ENCODE peak calls at places on chromosomes 7 and 10, in eight cellular contexts. M is CD8-positive, alpha-beta T cell; W is cardiac muscle cell; U is fibroblast of lung; S is breast epithelium; K is left lung; C is WERI-Rb-1; N is SK-N-MC. Z is an unnamed sample. For H3K9me3, the result is how much of the 10 kb centered on the place peaks cover.

GRCh38 chr7:78777844-78778243 is 675.6 kb downstream of the MAGI2 start:
- DNase-seq in M (no peak), U (no peak), K (no peak), W (no peak), S (no peak), C (no peak), N (no peak), Z (no peak)

GRCh38 chr7:159125944-159126248 is 18.8 kb downstream of the VIPR2 start:
- DNase-seq in W (no peak), N (no peak), U (no peak), M (no peak), S (no peak), K (no peak), C (no peak), Z (no peak)

GRCh38 chr10:108112218-108112617 is 947.7 kb upstream of the SORCS1 start:
- DNase-seq in W (no peak), M (no peak), C (no peak), U (no peak), S (no peak), K (no peak), N (no peak), Z (no peak)

GRCh38 chr10:132257271-132257670 is 50.5 kb downstream of the STK32C start:
- DNase-seq in S (no peak), U (peak), W (no peak), N (no peak), M (no peak), C (no peak), K (no peak), Z (no peak)

GRCh38 chr7:11104578-11104977 is 130.9 kb downstream of the PHF14 start:
- DNase-seq in M (no peak), N (no peak), K (no peak), W (no peak), C (no peak), U (no peak), S (no peak), Z (no peak)

GRCh38 chr7:34451923-34452322 is 206.1 kb upstream of the NPSR1 start:
- DNase-seq in K (no peak), U (peak), S (no peak), C (no peak), M (no peak), N (no peak), W (no peak), Z (no peak)

GRCh38 chr10:127889605-127890195 is 3.0 kb downstream of the CLRN3 start:
- DNase-seq in N (no peak), U (peak), C (no peak), M (no peak), K (no peak), S (no peak), W (no peak), Z (no peak)

GRCh38 chr7:41640487-41640886 is 62.4 kb downstream of the INHBA start:
- DNase-seq in S (no peak), M (no peak), K (no peak), W (no peak), C (no peak), N (no peak), U (no peak), Z (no peak)

GRCh38 chr10:73867871-73868631 is 6.3 kb downstream of the CAMK2G start:
- DNase-seq in W (peak), N (no peak), U (no peak), C (no peak), M (no peak), K (no peak), S (no peak), Z (no peak)

GRCh38 chr10:8485032-8485431 is 430.5 kb downstream of the GATA3 start:
- DNase-seq in U (no peak), M (no peak), K (no peak), N (no peak), S (no peak), C (no peak), W (no peak), Z (no peak)

GRCh38 chr10:108521827-108522503 is 1357.5 kb upstream of the SORCS1 start:
- DNase-seq in C (no peak), W (no peak), S (no peak), M (no peak), K (no peak), U (no peak), N (no peak), Z (no peak)

GRCh38 chr7:24971333-24972165 is 8.4 kb downstream of the OSBPL3 start:
- DNase-seq in W (no peak), U (peak), N (no peak), K (no peak), C (peak), S (peak), M (no peak), Z (peak)

GRCh38 chr7:104228442-104228841 is 20.6 kb upstream of the ORC5 start:
- DNase-seq in S (no peak), M (no peak), C (no peak), N (no peak), W (no peak), U (no peak), K (no peak), Z (no peak)

GRCh38 chr10:78187371-78187770 is 153.7 kb downstream of the RPS24 start:
- DNase-seq in C (no peak), K (no peak), W (no peak), U (no peak), N (no peak), S (no peak), M (no peak), Z (no peak)

GRCh38 chr7:104137511-104137910 is 70.3 kb downstream of the ORC5 start:
- DNase-seq in M (no peak), K (peak), C (no peak), U (no peak), N (no peak), S (no peak), W (no peak), Z (no peak)

GRCh38 chr7:20152511-20152910 is 64.7 kb downstream of the MACC1 start:
- DNase-seq in W (no peak), U (no peak), N (no peak), K (no peak), S (no peak), C (no peak), M (no peak), Z (no peak)

GRCh38 chr7:23001610-23002009 is 12.3 kb downstream of the HYCC1 start:
- DNase-seq in S (no peak), W (no peak), K (no peak), C (no peak), M (no peak), N (no peak), U (no peak), Z (no peak)

GRCh38 chr7:134062460-134062859 is 64.7 kb upstream of the LRGUK start:
- DNase-seq in W (peak), N (no peak), U (no peak), K (no peak), M (no peak), S (no peak), C (no peak), Z (no peak)

GRCh38 chr7:141646826-141647480 is 55.0 kb downstream of the DENND11 start:
- DNase-seq in C (no peak), S (no peak), N (no peak), U (no peak), K (no peak), M (no peak), W (no peak), Z (no peak)

GRCh38 chr7:129702316-129702715 is 90.8 kb downstream of the NRF1 start:
- DNase-seq in K (no peak), N (no peak), C (no peak), U (peak), W (no peak), S (no peak), M (no peak), Z (no peak)

GRCh38 chr10:84075226-84076046 is 63.9 kb upstream of the GHITM start:
- DNase-seq in C (no peak), N (no peak), S (no peak), M (no peak), U (no peak), W (no peak), K (no peak), Z (no peak)

GRCh38 chr7:20220824-20221547 is 3.8 kb upstream of the MACC1 start:
- DNase-seq in W (no peak), C (no peak), U (peak), K (no peak), N (no peak), S (no peak), M (no peak), Z (peak)

GRCh38 chr7:90345548-90346319 is 782 bp upstream of the GTPBP10 start:
- DNase-seq in W (peak), C (peak), N (no peak), U (peak), M (no peak), S (no peak), K (no peak), Z (no peak)

GRCh38 chr10:73232887-73233286 is 14.2 kb downstream of the DNAJC9 start:
- DNase-seq in W (no peak), C (peak), M (no peak), U (no peak), N (no peak), K (no peak), S (no peak), Z (no peak)

GRCh38 chr7:105141068-105141467 is 127.1 kb downstream of the KMT2E start:
- DNase-seq in S (no peak), M (no peak), K (no peak), W (peak), N (peak), U (peak), C (peak), Z (peak)

GRCh38 chr10:77030408-77030717 is 607.2 kb downstream of the KCNMA1 start:
- DNase-seq in K (no peak), N (no peak), M (no peak), U (no peak), C (no peak), W (no peak), S (no peak), Z (no peak)

GRCh38 chr7:83695126-83695960 is 46.4 kb upstream of the SEMA3E start:
- DNase-seq in W (no peak), S (no peak), C (no peak), M (no peak), K (no peak), U (no peak), N (no peak), Z (no peak)

DNA sequence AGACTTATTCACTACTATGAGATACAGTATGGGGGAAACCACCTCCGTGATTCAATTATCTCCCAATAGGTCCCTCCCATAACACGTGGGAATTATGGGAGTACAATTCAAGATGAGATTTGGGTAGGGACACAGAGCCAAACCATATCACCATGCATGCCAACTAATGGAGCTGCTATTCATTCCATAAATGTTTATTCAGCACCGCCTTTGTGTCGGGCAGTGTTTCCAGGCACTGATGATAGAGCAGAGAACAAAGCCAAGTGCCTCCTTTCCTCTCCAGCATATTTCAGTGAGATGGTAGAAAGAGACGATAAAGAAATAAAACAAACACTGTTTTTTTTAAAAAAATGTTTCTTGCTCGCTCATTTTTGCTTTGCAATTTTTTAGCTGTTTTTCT is 295.9 kb upstream of the FOXK1 start:
- DNase-seq in S (no peak), K (no peak), N (no peak), M (no peak), C (no peak), W (no peak), U (no peak), Z (no peak)
- H3K9me3 ChIP-seq in S (under half), K (under half), N (under half), M (under half), C (under half), W (under half), U (under half), Z (half or more)

DNA sequence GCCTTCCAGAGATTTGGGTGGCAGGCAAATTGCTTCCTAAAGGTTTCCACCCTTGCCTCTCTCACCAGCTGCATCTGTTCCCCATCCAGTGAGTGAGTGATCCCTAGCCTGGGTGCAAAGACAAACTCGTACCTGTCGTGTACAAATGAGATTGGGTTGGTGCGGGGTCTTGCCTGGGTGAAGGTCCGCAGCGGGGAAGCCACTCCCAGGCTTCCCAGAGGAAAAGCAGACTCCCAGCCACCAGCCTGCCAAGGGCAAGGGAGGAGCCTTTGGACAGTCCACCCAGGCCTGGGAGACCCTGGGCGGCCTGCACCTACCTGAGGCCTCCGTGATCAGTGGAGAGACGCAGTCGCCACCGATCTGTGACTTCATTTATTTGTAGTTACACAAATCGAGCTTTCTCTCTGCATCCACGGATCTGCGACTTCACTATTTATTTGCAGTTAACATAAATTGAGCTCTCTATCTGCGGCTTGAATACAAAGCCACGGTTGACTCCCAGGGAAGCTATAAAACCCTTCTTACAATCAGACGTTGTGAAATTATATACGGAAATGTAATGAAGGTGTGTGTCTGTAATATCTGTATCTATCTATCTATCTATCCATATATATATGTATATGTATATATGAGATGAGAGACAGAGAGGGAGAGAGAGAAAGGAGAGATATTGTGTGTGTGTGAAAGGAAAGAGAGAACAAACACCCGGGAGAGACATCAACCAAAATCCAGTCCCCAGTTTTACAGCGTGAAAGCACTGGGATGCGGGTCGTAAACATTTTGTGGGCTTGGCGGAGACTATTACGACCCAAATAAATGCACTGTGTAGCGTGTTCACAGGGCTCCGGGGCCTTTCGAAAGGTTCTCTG is 3.0 kb upstream of the HOXA7 start:
- DNase-seq in W (no peak), N (no peak), U (no peak), S (no peak), C (peak), K (peak), M (peak), Z (no peak)
- H3K4me3 ChIP-seq in W (no peak), N (no peak), U (no peak), S (peak), C (no peak), K (no peak), M (no peak), Z (no peak)

GRCh38 chr7:30347226-30348082 is 63.1 kb downstream of the ZNRF2 start:
- DNase-seq in C (no peak), U (no peak), K (no peak), S (no peak), M (no peak), W (no peak), N (no peak), Z (no peak)

GRCh38 chr7:30349816-30350215 is 65.4 kb downstream of the ZNRF2 start:
- DNase-seq in M (no peak), K (no peak), C (no peak), W (no peak), U (no peak), N (no peak), S (no peak), Z (no peak)

GRCh38 chr7:30351274-30351673 is 66.9 kb downstream of the ZNRF2 start:
- DNase-seq in W (no peak), K (no peak), S (no peak), U (no peak), M (no peak), N (no peak), C (no peak), Z (no peak)

GRCh38 chr7:30349170-30349569 is 64.8 kb downstream of the ZNRF2 start:
- DNase-seq in N (no peak), K (no peak), S (no peak), W (no peak), C (no peak), U (no peak), M (no peak), Z (no peak)

GRCh38 chr7:30348083-30348560 is 63.7 kb downstream of the ZNRF2 start:
- DNase-seq in M (peak), K (no peak), C (no peak), N (peak), W (no peak), S (no peak), U (peak), Z (peak)
- H3K27ac ChIP-seq in M (peak), K (peak), C (no peak), N (peak), W (no peak), S (peak), U (peak), Z (no peak)

GRCh38 chr7:8885480-8885879 is 452.1 kb downstream of the NXPH1 start:
- DNase-seq in S (no peak), C (no peak), N (no peak), M (no peak), K (no peak), U (no peak), W (no peak), Z (no peak)

GRCh38 chr7:8881916-8882315 is 448.5 kb downstream of the NXPH1 start:
- DNase-seq in S (no peak), U (no peak), C (peak), N (peak), M (no peak), K (no peak), W (no peak), Z (no peak)
- H3K9me3 ChIP-seq in S (under half), U (under half), C (under half), N (under half), M (under half), K (under half), W (under half), Z (under half)

DNA sequence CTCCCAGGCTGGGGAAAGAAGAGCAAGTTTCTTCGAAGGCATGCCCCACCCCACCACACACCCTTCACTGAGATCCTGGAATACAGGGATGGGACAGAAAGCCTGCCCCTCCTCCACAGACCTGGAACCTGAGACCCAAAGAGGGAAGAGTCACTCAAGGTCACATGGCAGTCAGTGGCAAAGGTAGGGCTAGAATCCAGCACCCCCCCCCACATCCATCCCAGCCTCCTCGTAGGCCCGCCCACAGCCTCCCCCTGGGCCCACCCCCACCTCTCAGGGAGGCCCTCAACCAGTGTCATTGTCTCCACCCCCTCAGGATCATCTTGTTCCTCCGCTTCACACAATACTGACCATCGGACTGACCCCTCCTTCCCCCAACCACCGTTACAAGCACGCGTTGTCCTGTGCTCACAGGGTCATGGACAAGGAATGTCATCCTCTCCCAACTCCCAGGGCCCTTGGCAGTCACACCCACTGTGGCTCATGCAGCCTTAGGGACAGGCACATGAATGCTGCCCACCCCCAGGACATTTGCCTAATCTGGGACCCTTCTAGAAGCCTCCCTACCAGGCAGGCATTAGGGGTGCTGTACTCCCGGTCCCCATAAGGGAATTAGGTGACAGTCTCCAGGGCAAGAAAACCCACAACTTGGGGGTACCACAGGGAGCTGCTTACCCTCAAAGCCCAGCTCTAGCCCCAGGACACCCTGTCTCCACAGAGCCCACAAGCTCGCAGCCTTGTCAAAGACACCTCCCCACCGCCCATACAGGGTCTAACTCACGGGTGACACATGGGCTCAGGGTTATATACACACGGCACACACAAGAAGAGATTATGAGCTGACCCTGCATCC is 1.4 kb downstream of the KCNH2 start:
- DNase-seq in W (peak), K (peak), N (no peak), U (no peak), C (peak), S (no peak), M (no peak), Z (no peak)
- H3K4me3 ChIP-seq in W (peak), K (no peak), N (peak), U (no peak), C (peak), S (no peak), M (no peak), Z (peak)

GRCh38 chr10:87974769-87975168 is 111.3 kb downstream of the PTEN start:
- DNase-seq in W (no peak), M (no peak), C (no peak), S (no peak), K (no peak), U (no peak), N (no peak), Z (no peak)
- H3K27ac ChIP-seq in W (no peak), M (no peak), C (no peak), S (no peak), K (no peak), U (no peak), N (no peak), Z (no peak)

DNA sequence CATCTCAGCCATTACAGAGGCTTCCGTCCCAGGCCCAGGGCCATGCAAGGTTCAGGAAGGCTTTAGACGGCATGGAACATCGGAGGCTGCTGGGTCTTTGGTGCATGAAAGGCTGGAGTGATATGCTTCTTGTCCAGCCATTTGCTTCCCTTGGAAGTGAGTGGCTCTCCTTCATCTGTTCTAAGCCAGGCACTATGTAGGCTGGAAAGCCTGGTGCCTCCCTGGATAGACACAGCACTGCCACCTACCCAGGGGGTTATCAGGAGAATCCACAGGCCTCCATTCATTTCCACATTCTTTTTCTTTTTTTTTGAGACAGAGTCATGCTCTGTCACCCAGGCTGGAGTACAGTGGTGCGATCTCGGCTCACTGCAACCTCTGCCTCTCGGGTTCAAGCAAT is 31.6 kb upstream of the USP6NL start:
- DNase-seq in S (no peak), W (no peak), U (no peak), N (no peak), K (no peak), M (no peak), C (no peak), Z (no peak)
- H3K9me3 ChIP-seq in S (under half), W (under half), U (under half), N (under half), K (under half), M (under half), C (under half), Z (under half)

Z was measured in AG04450.